ENCODE peak calls at places on chromosomes 6 and 20, in ten cellular contexts. V, Q, U, I, A, X, Y, C, P and T are unnamed samples. For H3K9me3, the result is how much of the 10 kb centered on the place peaks cover.

GRCh38 chr6:16466778-16467177 is 228.4 kb downstream of the GMPR start:
- DNase-seq in V (no peak), Q (no peak), U (no peak), I (no peak), A (no peak), X (no peak), Y (no peak), C (no peak), P (no peak), T (no peak)

GRCh38 chr6:158038291-158039177 is 56.9 kb downstream of the SYNJ2 start:
- DNase-seq in V (no peak), Q (no peak), U (peak), I (no peak), A (no peak), X (no peak), Y (no peak), C (no peak), P (no peak), T (no peak)

GRCh38 chr6:132247381-132248159 is 153.7 kb downstream of the MOXD1 start:
- DNase-seq in V (no peak), Q (no peak), U (no peak), I (no peak), A (no peak), X (no peak), Y (no peak), C (peak), P (no peak), T (no peak)

GRCh38 chr20:13418263-13419229 is 197.5 kb downstream of the ISM1 start:
- DNase-seq in V (no peak), Q (no peak), U (no peak), I (no peak), A (no peak), X (no peak), Y (no peak), C (no peak), P (no peak), T (no peak)

GRCh38 chr6:128307671-128308070 is 212.7 kb downstream of the PTPRK start:
- DNase-seq in V (no peak), Q (no peak), U (no peak), I (no peak), A (no peak), X (no peak), Y (peak), C (peak), P (no peak), T (no peak)

GRCh38 chr20:59120491-59120890 is 43.1 kb upstream of the ZNF831 start:
- DNase-seq in V (no peak), Q (no peak), U (no peak), I (peak), A (no peak), X (no peak), Y (no peak), C (no peak), P (no peak), T (no peak)

GRCh38 chr20:54290636-54291035 is 82.7 kb downstream of the PFDN4 start:
- DNase-seq in V (no peak), Q (no peak), U (no peak), I (no peak), A (no peak), X (no peak), Y (no peak), C (no peak), P (no peak), T (no peak)

GRCh38 chr20:60453847-60454246 is 495.6 kb downstream of the CDH26 start:
- DNase-seq in V (no peak), Q (peak), U (no peak), I (no peak), A (no peak), X (no peak), Y (no peak), C (no peak), P (no peak), T (no peak)

GRCh38 chr6:144536079-144536478 is 250.9 kb downstream of the UTRN start:
- DNase-seq in V (no peak), Q (no peak), U (no peak), I (no peak), A (no peak), X (no peak), Y (no peak), C (no peak), P (no peak), T (no peak)

GRCh38 chr6:148509789-148510581 is 167.3 kb downstream of the SASH1 start:
- DNase-seq in V (peak), Q (no peak), U (no peak), I (no peak), A (peak), X (peak), Y (no peak), C (peak), P (no peak), T (peak)

GRCh38 chr6:465531-466348 is 74.2 kb downstream of the IRF4 start:
- DNase-seq in V (no peak), Q (no peak), U (no peak), I (no peak), A (no peak), X (no peak), Y (no peak), C (no peak), P (no peak), T (no peak)

GRCh38 chr6:53290547-53291510 is 57.9 kb downstream of the ELOVL5 start:
- DNase-seq in V (no peak), Q (no peak), U (no peak), I (peak), A (no peak), X (no peak), Y (no peak), C (no peak), P (no peak), T (no peak)

DNA sequence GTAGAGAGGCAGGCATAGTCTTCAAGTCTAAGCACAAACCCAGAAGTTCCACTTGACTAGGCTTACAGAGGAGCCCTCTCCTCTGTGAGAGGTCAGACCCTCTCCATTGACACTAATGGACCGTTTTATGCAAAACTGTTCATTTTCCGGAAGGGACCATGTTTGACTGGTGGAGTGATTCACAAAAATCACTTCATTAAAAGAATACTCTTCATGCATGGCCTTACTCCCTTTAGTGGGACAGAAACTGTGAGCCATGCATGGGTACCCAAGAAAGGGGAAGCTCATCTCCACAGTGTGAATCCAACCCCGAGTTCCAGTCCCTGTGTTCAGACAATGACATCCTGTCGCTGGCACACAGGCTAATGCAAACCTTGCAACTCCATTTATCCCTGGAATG is 63.2 kb downstream of the OLIG3 start:
- DNase-seq in V (no peak), Q (no peak), U (no peak), I (no peak), A (no peak), X (no peak), Y (no peak), C (no peak), P (no peak), T (no peak)
- H3K4me3 ChIP-seq in V (no peak), Q (no peak), U (no peak), I (no peak), A (no peak), X (no peak), Y (no peak), C (no peak), P (no peak), T (no peak)

DNA sequence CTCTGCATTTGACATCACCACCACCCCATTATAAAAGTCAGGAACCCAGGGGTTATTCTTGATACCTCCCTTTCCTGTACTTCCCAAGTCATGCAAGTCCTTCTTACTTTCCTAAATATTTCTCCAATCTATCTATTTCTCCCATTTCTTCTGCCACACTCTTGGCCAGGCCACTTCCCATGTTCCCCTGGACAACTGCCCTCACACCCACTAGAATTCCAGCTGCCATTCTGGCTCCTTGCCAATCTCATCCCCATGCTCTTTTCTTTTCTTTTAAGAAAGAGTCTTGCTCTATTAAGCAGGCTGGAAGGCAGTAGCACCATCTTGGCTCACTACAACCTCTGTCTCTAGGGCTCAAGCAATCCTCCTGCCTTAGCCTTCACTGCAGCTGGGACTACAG is 15.2 kb downstream of the DEFB132 start:
- DNase-seq in V (no peak), Q (no peak), U (no peak), I (no peak), A (no peak), X (no peak), Y (no peak), C (no peak), P (no peak), T (no peak)
- H3K9me3 ChIP-seq in V (under half), Q (under half), U (under half), I (under half), A (under half), X (under half), Y (under half), C (under half), P (under half), T (under half)

GRCh38 chr6:3320238-3320637 is 61.5 kb downstream of the PSMG4 start:
- DNase-seq in V (no peak), Q (no peak), U (no peak), I (no peak), A (no peak), X (no peak), Y (no peak), C (no peak), P (no peak), T (no peak)
- H3K4me3 ChIP-seq in V (no peak), Q (no peak), U (no peak), I (no peak), A (no peak), X (no peak), Y (no peak), C (no peak), P (no peak), T (no peak)

GRCh38 chr6:35547666-35548065 is 35.0 kb upstream of the TULP1 start:
- DNase-seq in V (no peak), Q (no peak), U (no peak), I (no peak), A (no peak), X (no peak), Y (no peak), C (no peak), P (no peak), T (no peak)
- H3K9me3 ChIP-seq in V (under half), Q (under half), U (under half), I (under half), A (under half), X (under half), Y (under half), C (under half), P (under half), T (under half)

GRCh38 chr6:122733259-122733658 is 46.3 kb upstream of the FABP7 start:
- DNase-seq in V (no peak), Q (no peak), U (no peak), I (no peak), A (no peak), X (no peak), Y (no peak), C (no peak), P (no peak), T (no peak)

GRCh38 chr6:122726649-122727048 is 52.9 kb upstream of the FABP7 start:
- DNase-seq in V (no peak), Q (no peak), U (no peak), I (no peak), A (no peak), X (peak), Y (peak), C (peak), P (no peak), T (peak)

GRCh38 chr6:122730334-122730733 is 49.2 kb upstream of the FABP7 start:
- DNase-seq in V (no peak), Q (no peak), U (no peak), I (no peak), A (no peak), X (no peak), Y (no peak), C (no peak), P (no peak), T (no peak)

GRCh38 chr6:122734529-122735203 is 44.9 kb upstream of the FABP7 start:
- DNase-seq in V (no peak), Q (no peak), U (no peak), I (no peak), A (no peak), X (no peak), Y (no peak), C (no peak), P (no peak), T (no peak)

DNA sequence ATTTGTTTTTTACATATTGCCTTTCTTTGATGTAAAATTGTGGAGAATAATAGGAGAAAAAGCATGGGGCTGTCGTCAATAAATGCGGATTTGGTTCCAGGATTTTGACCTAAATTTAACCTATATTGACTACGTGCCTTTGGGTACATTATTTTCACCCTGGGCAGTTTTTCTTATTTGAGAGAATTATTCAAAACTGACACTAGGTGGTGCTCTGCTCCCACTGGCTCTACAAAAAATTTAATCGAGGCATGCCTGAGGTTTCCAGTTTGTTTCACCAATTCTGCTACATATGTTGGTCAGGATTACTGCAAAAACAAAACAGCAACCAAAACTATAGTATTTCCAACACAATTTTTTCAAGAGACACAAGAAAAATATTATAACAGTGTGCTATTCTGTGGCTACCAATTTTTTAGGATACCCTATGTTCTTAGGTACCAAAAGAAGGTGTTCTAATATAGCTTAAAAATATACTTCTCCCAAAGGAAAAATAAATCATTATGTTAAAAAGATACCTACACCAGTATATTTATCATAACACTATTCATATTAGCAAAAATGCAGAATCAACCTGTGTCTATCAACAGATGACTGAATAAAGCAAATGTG is 48.6 kb upstream of the FABP7 start:
- DNase-seq in V (no peak), Q (peak), U (no peak), I (no peak), A (no peak), X (peak), Y (peak), C (peak), P (no peak), T (peak)
- H3K4me3 ChIP-seq in V (no peak), Q (no peak), U (no peak), I (no peak), A (no peak), X (no peak), Y (no peak), C (no peak), P (no peak), T (no peak)

GRCh38 chr6:95649451-95649850 is 72.1 kb downstream of the MANEA start:
- DNase-seq in V (no peak), Q (no peak), U (no peak), I (no peak), A (no peak), X (no peak), Y (no peak), C (no peak), P (no peak), T (no peak)
- H3K9me3 ChIP-seq in V (under half), Q (under half), U (under half), I (under half), A (under half), X (under half), Y (under half), C (under half), P (under half), T (under half)

DNA sequence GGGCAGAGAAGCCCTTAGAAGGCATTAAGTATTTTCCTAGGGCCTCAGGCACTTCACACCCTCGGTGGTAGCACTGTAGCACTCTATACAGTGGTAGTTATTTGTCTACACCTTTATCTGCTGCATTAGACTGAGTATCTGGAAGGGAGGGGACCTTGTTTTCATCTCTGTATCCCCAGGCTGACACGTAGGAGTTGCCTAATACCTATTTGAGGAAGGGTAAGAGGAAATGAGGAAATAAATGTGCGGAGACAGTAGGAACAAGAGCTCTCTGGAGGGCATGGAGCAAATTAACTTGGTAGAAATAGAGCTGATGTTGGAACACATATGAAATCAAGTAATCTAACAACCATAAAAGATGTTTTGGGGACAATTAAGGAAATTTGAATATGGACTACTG is 3.9 kb downstream of the CNPY3 start:
- DNase-seq in V (no peak), Q (no peak), U (no peak), I (no peak), A (no peak), X (no peak), Y (no peak), C (no peak), P (no peak), T (no peak)
- H3K4me3 ChIP-seq in V (no peak), Q (no peak), U (no peak), I (no peak), A (no peak), X (no peak), Y (no peak), C (no peak), P (no peak), T (no peak)

GRCh38 chr20:29319725-29320124 is 1937.7 kb upstream of the DEFB115 start:
- DNase-seq in V (no peak), Q (no peak), U (no peak), I (no peak), A (no peak), X (no peak), Y (no peak), C (no peak), P (no peak), T (no peak)
- H3K9me3 ChIP-seq in V (under half), Q (under half), U (under half), I (under half), A (under half), X (under half), Y (under half), C (under half), P (under half), T (under half)

GRCh38 chr6:41528409-41528963 is 17.7 kb upstream of the FOXP4 start:
- DNase-seq in V (no peak), Q (no peak), U (no peak), I (no peak), A (no peak), X (no peak), Y (no peak), C (no peak), P (no peak), T (no peak)
- H3K4me3 ChIP-seq in V (no peak), Q (no peak), U (no peak), I (no peak), A (no peak), X (no peak), Y (no peak), C (no peak), P (no peak), T (no peak)